ENCODE peak calls at places on chromosome 10, in five cellular contexts. One of them, this sample, is unnamed.

GRCh38 chr10:123027861-123028260 is 19.1 kb downstream of the ACADSB start:
- DNase-seq in body of pancreas: no peak
- DNase-seq in AG04450: no peak
- DNase-seq in fibroblast of pulmonary artery: no peak
- DNase-seq in cardiac fibroblast: no peak
- DNase-seq in this sample: no peak

GRCh38 chr10:68665841-68666240 is 55.2 kb upstream of the CCAR1 start:
- DNase-seq in cardiac fibroblast: peak; percentile 32
- DNase-seq in body of pancreas: no peak
- DNase-seq in fibroblast of pulmonary artery: peak; percentile 43
- DNase-seq in AG04450: peak; percentile 4
- DNase-seq in this sample: no peak

GRCh38 chr10:57898231-57898630 is 369.5 kb downstream of the IPMK start:
- DNase-seq in AG04450: no peak
- DNase-seq in fibroblast of pulmonary artery: no peak
- DNase-seq in cardiac fibroblast: no peak
- DNase-seq in body of pancreas: peak; percentile 37
- DNase-seq in this sample: no peak

GRCh38 chr10:119360181-119360921 is 153.0 kb downstream of the GRK5 start:
- DNase-seq in fibroblast of pulmonary artery: no peak
- DNase-seq in body of pancreas: no peak
- DNase-seq in cardiac fibroblast: no peak
- DNase-seq in AG04450: no peak
- DNase-seq in this sample: no peak

GRCh38 chr10:121288864-121289659 is 309.2 kb downstream of the FGFR2 start:
- DNase-seq in fibroblast of pulmonary artery: no peak
- DNase-seq in AG04450: no peak
- DNase-seq in cardiac fibroblast: no peak
- DNase-seq in body of pancreas: no peak
- DNase-seq in this sample: no peak

GRCh38 chr10:29048506-29048905 is 240.4 kb upstream of the LYZL1 start:
- DNase-seq in body of pancreas: no peak
- DNase-seq in fibroblast of pulmonary artery: no peak
- DNase-seq in AG04450: no peak
- DNase-seq in cardiac fibroblast: no peak
- DNase-seq in this sample: no peak

GRCh38 chr10:49552277-49552676 is 13.4 kb upstream of the ERCC6 start:
- DNase-seq in fibroblast of pulmonary artery: peak; percentile 93
- DNase-seq in AG04450: no peak
- DNase-seq in body of pancreas: no peak
- DNase-seq in cardiac fibroblast: peak; percentile 88
- DNase-seq in this sample: no peak

GRCh38 chr10:99917963-99918825 is 91.6 kb downstream of the DNMBP start:
- DNase-seq in fibroblast of pulmonary artery: peak; percentile 73
- DNase-seq in cardiac fibroblast: peak; percentile 77
- DNase-seq in AG04450: no peak
- DNase-seq in body of pancreas: peak; percentile 48
- DNase-seq in this sample: no peak

GRCh38 chr10:3270597-3270996 is 98.0 kb upstream of the PITRM1 start:
- DNase-seq in AG04450: no peak
- DNase-seq in fibroblast of pulmonary artery: no peak
- DNase-seq in cardiac fibroblast: no peak
- DNase-seq in body of pancreas: peak; percentile 29
- DNase-seq in this sample: no peak
- TF ChIP-seq CTCF in AG04450: no peak
- TF ChIP-seq CTCF in fibroblast of pulmonary artery: no peak
- TF ChIP-seq CTCF in cardiac fibroblast: no peak
- TF ChIP-seq CTCF in body of pancreas: no peak
- TF ChIP-seq CTCF in this sample: no peak

DNA sequence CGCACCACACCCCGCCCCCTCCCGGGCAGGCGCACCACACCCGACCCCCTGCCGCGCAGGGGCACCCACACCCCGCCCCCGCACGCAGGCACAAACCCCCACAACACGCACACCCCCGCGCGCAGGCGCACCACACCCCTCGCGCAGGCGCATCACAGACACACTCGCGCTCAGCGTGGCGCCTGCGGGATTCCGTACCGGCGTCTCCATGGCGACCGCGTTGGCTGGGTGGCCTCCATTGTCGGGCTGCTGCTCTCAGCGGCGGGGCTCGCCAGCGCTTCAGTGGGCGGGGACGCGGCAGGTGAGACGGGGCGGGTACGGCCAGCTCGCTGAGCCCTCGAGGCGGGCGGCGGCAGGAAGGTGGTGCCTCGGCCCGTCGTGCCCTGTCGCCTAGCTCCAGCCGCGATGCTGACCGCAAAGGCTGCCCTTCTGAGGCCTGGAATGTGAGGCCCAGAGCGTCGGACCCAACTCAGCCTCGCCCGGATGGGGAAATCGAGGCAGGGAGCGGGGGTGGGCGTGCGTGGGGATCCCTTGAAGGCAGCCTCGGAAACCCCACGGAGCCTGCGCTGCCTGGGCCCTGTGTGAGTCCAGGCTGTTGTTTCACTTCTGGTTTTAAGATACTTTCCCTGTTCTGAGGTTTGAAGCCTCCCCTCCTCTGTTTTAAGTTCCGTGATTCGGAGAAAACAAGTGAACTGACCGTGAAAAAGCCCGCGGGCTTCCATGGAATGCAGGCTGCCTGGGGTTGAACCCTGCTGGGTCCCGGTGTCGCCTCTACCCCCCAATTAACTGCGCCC is at the start of gene LRRC27:
- DNase-seq in AG04450: peak; percentile 93
- DNase-seq in fibroblast of pulmonary artery: peak; percentile 98
- DNase-seq in cardiac fibroblast: peak; percentile 99
- DNase-seq in body of pancreas: peak; percentile 99
- DNase-seq in this sample: peak; percentile 97
- TF ChIP-seq CTCF in AG04450: no peak
- TF ChIP-seq CTCF in fibroblast of pulmonary artery: no peak
- TF ChIP-seq CTCF in cardiac fibroblast: no peak
- TF ChIP-seq CTCF in body of pancreas: no peak
- TF ChIP-seq CTCF in this sample: no peak

GRCh38 chr10:107264742-107265141 is 100.2 kb upstream of the SORCS1 start:
- DNase-seq in body of pancreas: no peak
- DNase-seq in cardiac fibroblast: no peak
- DNase-seq in fibroblast of pulmonary artery: no peak
- DNase-seq in AG04450: no peak
- DNase-seq in this sample: no peak
- TF ChIP-seq CTCF in body of pancreas: no peak
- TF ChIP-seq CTCF in cardiac fibroblast: no peak
- TF ChIP-seq CTCF in fibroblast of pulmonary artery: no peak
- TF ChIP-seq CTCF in AG04450: no peak
- TF ChIP-seq CTCF in this sample: no peak

DNA sequence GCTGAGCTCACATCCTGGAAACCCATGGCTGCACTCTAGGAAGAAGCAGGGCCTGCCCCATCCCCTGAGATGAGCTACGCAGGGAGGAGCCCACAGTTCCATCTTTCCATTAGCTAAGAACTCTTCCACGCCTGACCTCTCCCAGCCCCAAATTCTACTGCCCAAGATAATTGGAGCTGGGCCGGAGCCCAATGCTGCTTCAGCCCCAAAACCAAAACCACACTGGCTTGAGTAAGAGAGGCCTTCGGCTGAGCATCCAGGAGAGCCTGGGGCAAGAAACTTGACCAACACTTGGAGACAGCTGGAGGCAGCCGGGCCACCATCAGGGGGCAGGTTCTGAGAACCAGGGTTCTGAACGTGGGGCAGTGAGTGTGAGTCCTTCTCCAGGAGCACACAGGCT is 116.1 kb upstream of the ZMIZ1 start:
- DNase-seq in cardiac fibroblast: peak; percentile 80
- DNase-seq in AG04450: no peak
- DNase-seq in body of pancreas: peak; percentile 29
- DNase-seq in fibroblast of pulmonary artery: peak; percentile 49
- DNase-seq in this sample: no peak
- TF ChIP-seq CTCF in cardiac fibroblast: peak; percentile 10
- TF ChIP-seq CTCF in AG04450: no peak
- TF ChIP-seq CTCF in body of pancreas: no peak
- TF ChIP-seq CTCF in fibroblast of pulmonary artery: peak; percentile 21
- TF ChIP-seq CTCF in this sample: no peak

GRCh38 chr10:51035344-51035743 is 38.9 kb upstream of the PRKG1 start:
- DNase-seq in body of pancreas: peak; percentile 78
- DNase-seq in cardiac fibroblast: no peak
- DNase-seq in fibroblast of pulmonary artery: no peak
- DNase-seq in AG04450: no peak
- DNase-seq in this sample: no peak
- TF ChIP-seq CTCF in body of pancreas: no peak
- TF ChIP-seq CTCF in cardiac fibroblast: no peak
- TF ChIP-seq CTCF in fibroblast of pulmonary artery: no peak
- TF ChIP-seq CTCF in AG04450: no peak
- TF ChIP-seq CTCF in this sample: no peak

GRCh38 chr10:4515711-4516110 is 310.3 kb upstream of the AKR1E2 start:
- DNase-seq in body of pancreas: no peak
- DNase-seq in fibroblast of pulmonary artery: no peak
- DNase-seq in AG04450: no peak
- DNase-seq in cardiac fibroblast: no peak
- DNase-seq in this sample: no peak

GRCh38 chr10:4514445-4515108 is 311.4 kb upstream of the AKR1E2 start:
- DNase-seq in cardiac fibroblast: peak; percentile 56
- DNase-seq in body of pancreas: peak; percentile 74
- DNase-seq in fibroblast of pulmonary artery: no peak
- DNase-seq in AG04450: no peak
- DNase-seq in this sample: no peak

GRCh38 chr10:4509405-4509804 is 316.6 kb upstream of the AKR1E2 start:
- DNase-seq in fibroblast of pulmonary artery: no peak
- DNase-seq in cardiac fibroblast: no peak
- DNase-seq in body of pancreas: no peak
- DNase-seq in AG04450: no peak
- DNase-seq in this sample: no peak

GRCh38 chr10:4511559-4511958 is 314.4 kb upstream of the AKR1E2 start:
- DNase-seq in fibroblast of pulmonary artery: no peak
- DNase-seq in cardiac fibroblast: no peak
- DNase-seq in AG04450: no peak
- DNase-seq in body of pancreas: no peak
- DNase-seq in this sample: no peak

DNA sequence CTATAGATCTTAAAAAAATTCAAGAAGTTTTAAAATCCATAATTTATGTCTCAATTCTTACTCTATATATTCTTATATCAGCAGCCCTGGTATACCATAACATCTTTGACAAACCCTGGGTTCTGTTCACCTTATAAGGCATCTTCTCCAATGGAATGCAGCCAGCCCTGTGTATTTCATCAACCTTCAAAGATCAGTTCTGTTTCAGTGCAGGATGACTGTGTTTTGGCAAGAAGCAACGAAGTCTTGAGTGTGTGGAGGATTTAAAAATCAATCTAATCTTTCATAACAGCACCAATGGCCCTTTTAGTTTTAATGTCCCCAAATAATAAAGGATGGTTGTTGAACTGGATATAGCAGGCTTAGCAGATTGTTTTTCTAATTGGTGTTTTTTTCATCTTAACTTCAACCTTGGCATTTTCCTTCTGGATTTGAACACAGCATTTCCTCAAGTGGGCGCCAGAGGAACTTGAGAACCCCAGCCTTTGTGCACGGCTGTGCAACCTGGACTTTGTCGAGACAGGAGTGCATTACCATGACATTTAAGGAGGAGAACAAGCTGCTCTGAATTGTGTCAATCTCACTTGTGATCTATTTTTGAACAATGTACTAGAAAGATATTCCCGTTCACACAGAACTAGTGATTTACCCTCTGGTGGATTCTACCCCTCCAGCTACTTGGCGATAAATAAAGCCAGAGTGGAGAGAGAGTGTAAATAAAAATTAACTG is 313.3 kb upstream of the AKR1E2 start:
- DNase-seq in AG04450: peak; percentile 49
- DNase-seq in cardiac fibroblast: peak; percentile 85
- DNase-seq in body of pancreas: peak; percentile 40
- DNase-seq in fibroblast of pulmonary artery: peak; percentile 88
- DNase-seq in this sample: no peak
- TF ChIP-seq CTCF in AG04450: peak; percentile 71
- TF ChIP-seq CTCF in cardiac fibroblast: peak; percentile 72
- TF ChIP-seq CTCF in body of pancreas: no peak
- TF ChIP-seq CTCF in fibroblast of pulmonary artery: peak; percentile 80
- TF ChIP-seq CTCF in this sample: no peak